ENCODE peak calls at places on chromosome 4, in ten cellular contexts. One of them, this sample, is unnamed.

GRCh38 chr4:161404346-161405110 is 759.3 kb downstream of the FSTL5 start:
- DNase-seq in HL-60: no peak
- DNase-seq in fibroblast of pulmonary artery: no peak
- DNase-seq in lower lobe of right lung: no peak
- DNase-seq in D721Med: no peak
- DNase-seq in thoracic aorta: no peak
- DNase-seq in progenitor cell of endocrine pancreas: no peak
- DNase-seq in OCI-LY7: no peak
- DNase-seq in CD8-positive, alpha-beta T cell: no peak
- DNase-seq in body of pancreas: no peak
- DNase-seq in this sample: no peak

GRCh38 chr4:92264163-92264562 is 39.6 kb upstream of the GRID2 start:
- DNase-seq in progenitor cell of endocrine pancreas: no peak
- DNase-seq in body of pancreas: no peak
- DNase-seq in HL-60: no peak
- DNase-seq in fibroblast of pulmonary artery: no peak
- DNase-seq in CD8-positive, alpha-beta T cell: no peak
- DNase-seq in lower lobe of right lung: no peak
- DNase-seq in D721Med: no peak
- DNase-seq in OCI-LY7: no peak
- DNase-seq in thoracic aorta: no peak
- DNase-seq in this sample: no peak

GRCh38 chr4:946517-947471 is 14.5 kb downstream of the TMEM175 start:
- DNase-seq in progenitor cell of endocrine pancreas: no peak
- DNase-seq in lower lobe of right lung: no peak
- DNase-seq in HL-60: no peak
- DNase-seq in fibroblast of pulmonary artery: no peak
- DNase-seq in D721Med: no peak
- DNase-seq in thoracic aorta: no peak
- DNase-seq in CD8-positive, alpha-beta T cell: no peak
- DNase-seq in body of pancreas: no peak
- DNase-seq in OCI-LY7: no peak
- DNase-seq in this sample: no peak

GRCh38 chr4:1175635-1176229 is 3.3 kb upstream of the SPON2 start:
- DNase-seq in OCI-LY7: no peak
- DNase-seq in CD8-positive, alpha-beta T cell: no peak
- DNase-seq in progenitor cell of endocrine pancreas: no peak
- DNase-seq in body of pancreas: no peak
- DNase-seq in lower lobe of right lung: no peak
- DNase-seq in HL-60: no peak
- DNase-seq in fibroblast of pulmonary artery: no peak
- DNase-seq in D721Med: no peak
- DNase-seq in thoracic aorta: no peak
- DNase-seq in this sample: no peak

GRCh38 chr4:71206763-71207162 is 132.1 kb upstream of the SLC4A4 start:
- DNase-seq in progenitor cell of endocrine pancreas: no peak
- DNase-seq in HL-60: no peak
- DNase-seq in body of pancreas: no peak
- DNase-seq in OCI-LY7: no peak
- DNase-seq in lower lobe of right lung: no peak
- DNase-seq in CD8-positive, alpha-beta T cell: no peak
- DNase-seq in thoracic aorta: no peak
- DNase-seq in D721Med: no peak
- DNase-seq in fibroblast of pulmonary artery: no peak
- DNase-seq in this sample: no peak

GRCh38 chr4:170091069-170091696 is 1.4 kb upstream of the AADAT start:
- DNase-seq in CD8-positive, alpha-beta T cell: no peak
- DNase-seq in thoracic aorta: no peak
- DNase-seq in progenitor cell of endocrine pancreas: no peak
- DNase-seq in fibroblast of pulmonary artery: no peak
- DNase-seq in lower lobe of right lung: peak; percentile 49
- DNase-seq in OCI-LY7: no peak
- DNase-seq in body of pancreas: no peak
- DNase-seq in D721Med: no peak
- DNase-seq in HL-60: no peak
- DNase-seq in this sample: no peak

GRCh38 chr4:83234902-83235644 is 49.5 kb downstream of the COQ2 start:
- DNase-seq in thoracic aorta: no peak
- DNase-seq in HL-60: no peak
- DNase-seq in body of pancreas: no peak
- DNase-seq in progenitor cell of endocrine pancreas: no peak
- DNase-seq in fibroblast of pulmonary artery: no peak
- DNase-seq in D721Med: no peak
- DNase-seq in OCI-LY7: peak; percentile 34
- DNase-seq in lower lobe of right lung: no peak
- DNase-seq in CD8-positive, alpha-beta T cell: no peak
- DNase-seq in this sample: no peak

GRCh38 chr4:177001271-177002175 is 208.8 kb upstream of the VEGFC start:
- DNase-seq in progenitor cell of endocrine pancreas: no peak
- DNase-seq in body of pancreas: no peak
- DNase-seq in HL-60: no peak
- DNase-seq in D721Med: no peak
- DNase-seq in thoracic aorta: no peak
- DNase-seq in lower lobe of right lung: no peak
- DNase-seq in CD8-positive, alpha-beta T cell: no peak
- DNase-seq in fibroblast of pulmonary artery: peak; percentile 45
- DNase-seq in OCI-LY7: no peak
- DNase-seq in this sample: no peak

GRCh38 chr4:154551872-154552686 is 1.9 kb upstream of the PLRG1 start:
- DNase-seq in D721Med: no peak
- DNase-seq in lower lobe of right lung: peak; percentile 74
- DNase-seq in progenitor cell of endocrine pancreas: peak; percentile 52
- DNase-seq in HL-60: peak; percentile 50
- DNase-seq in thoracic aorta: peak; percentile 6
- DNase-seq in fibroblast of pulmonary artery: peak; percentile 88
- DNase-seq in CD8-positive, alpha-beta T cell: peak; percentile 70
- DNase-seq in body of pancreas: peak; percentile 82
- DNase-seq in OCI-LY7: peak; percentile 74
- DNase-seq in this sample: peak; percentile 29

GRCh38 chr4:154545689-154546088 is 4.5 kb downstream of the PLRG1 start:
- DNase-seq in CD8-positive, alpha-beta T cell: no peak
- DNase-seq in fibroblast of pulmonary artery: no peak
- DNase-seq in progenitor cell of endocrine pancreas: no peak
- DNase-seq in D721Med: no peak
- DNase-seq in body of pancreas: no peak
- DNase-seq in thoracic aorta: no peak
- DNase-seq in lower lobe of right lung: no peak
- DNase-seq in OCI-LY7: no peak
- DNase-seq in HL-60: no peak
- DNase-seq in this sample: no peak

DNA sequence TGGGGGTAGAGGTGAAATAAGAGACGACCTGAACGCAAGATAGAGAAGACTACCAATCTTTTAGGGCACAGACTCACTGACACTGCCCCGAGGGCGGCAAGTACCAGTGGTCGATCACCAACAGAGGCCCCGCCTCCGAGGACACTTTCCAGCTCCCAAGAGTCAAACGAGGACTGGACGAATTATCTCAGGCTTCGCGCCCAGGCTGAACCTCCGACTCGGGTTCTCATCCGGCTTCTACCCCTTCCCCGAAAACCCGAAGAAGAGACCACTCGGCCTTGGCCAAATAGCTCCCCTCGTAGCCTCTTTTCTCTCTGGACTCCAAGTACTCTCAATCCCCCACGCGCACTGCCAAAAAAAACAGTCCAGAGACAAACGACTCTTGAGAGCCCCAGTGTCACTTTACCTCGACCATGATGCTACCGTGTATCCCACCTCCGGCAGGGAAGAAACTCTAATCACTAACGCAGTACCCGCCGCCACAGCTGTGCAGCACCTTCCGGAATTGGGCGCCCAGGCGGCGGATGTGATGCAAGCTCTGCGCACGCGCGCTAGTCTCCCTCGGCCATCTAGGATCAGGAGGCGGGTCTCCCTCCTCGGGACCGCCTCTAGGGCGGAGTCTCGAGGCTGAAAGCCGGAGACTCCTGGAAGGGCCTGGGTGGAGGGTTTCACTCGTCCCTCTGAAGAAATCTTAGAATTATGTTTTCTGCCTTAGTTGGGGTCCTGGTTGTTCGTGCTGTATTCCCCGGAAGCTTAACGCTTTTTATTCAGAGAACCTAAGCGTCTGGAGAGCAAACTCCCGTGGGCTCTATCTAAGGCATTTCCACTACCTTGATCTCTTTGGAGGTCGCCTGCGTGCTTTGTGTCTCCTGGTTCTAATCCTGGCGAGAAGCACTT is at the start of gene PLRG1:
- DNase-seq in thoracic aorta: peak; percentile 89
- DNase-seq in fibroblast of pulmonary artery: peak; percentile 95
- DNase-seq in HL-60: peak; percentile 77
- DNase-seq in OCI-LY7: peak; percentile 97
- DNase-seq in CD8-positive, alpha-beta T cell: peak; percentile 97
- DNase-seq in body of pancreas: peak; percentile 98
- DNase-seq in D721Med: peak; percentile 54
- DNase-seq in lower lobe of right lung: peak; percentile 98
- DNase-seq in progenitor cell of endocrine pancreas: peak; percentile 95
- DNase-seq in this sample: peak; percentile 92
- TF ChIP-seq CTCF in thoracic aorta: peak; percentile 50
- TF ChIP-seq CTCF in fibroblast of pulmonary artery: no peak
- TF ChIP-seq CTCF in HL-60: no peak
- TF ChIP-seq CTCF in OCI-LY7: no peak
- TF ChIP-seq CTCF in CD8-positive, alpha-beta T cell: no peak
- TF ChIP-seq CTCF in body of pancreas: peak; percentile 53
- TF ChIP-seq CTCF in D721Med: no peak
- TF ChIP-seq CTCF in lower lobe of right lung: no peak
- TF ChIP-seq CTCF in progenitor cell of endocrine pancreas: no peak
- TF ChIP-seq CTCF in this sample: no peak

GRCh38 chr4:156169011-156169410 is 215.3 kb upstream of the CTSO start:
- DNase-seq in OCI-LY7: peak; percentile 1
- DNase-seq in thoracic aorta: no peak
- DNase-seq in progenitor cell of endocrine pancreas: no peak
- DNase-seq in body of pancreas: no peak
- DNase-seq in D721Med: no peak
- DNase-seq in fibroblast of pulmonary artery: peak; percentile 89
- DNase-seq in lower lobe of right lung: no peak
- DNase-seq in CD8-positive, alpha-beta T cell: no peak
- DNase-seq in HL-60: no peak
- DNase-seq in this sample: peak; percentile 47
- TF ChIP-seq CTCF in OCI-LY7: peak; percentile 50
- TF ChIP-seq CTCF in thoracic aorta: peak; percentile 34
- TF ChIP-seq CTCF in progenitor cell of endocrine pancreas: peak; percentile 73
- TF ChIP-seq CTCF in body of pancreas: no peak
- TF ChIP-seq CTCF in D721Med: peak; percentile 75
- TF ChIP-seq CTCF in fibroblast of pulmonary artery: peak; percentile 83
- TF ChIP-seq CTCF in lower lobe of right lung: peak; percentile 33
- TF ChIP-seq CTCF in CD8-positive, alpha-beta T cell: no peak
- TF ChIP-seq CTCF in HL-60: no peak
- TF ChIP-seq CTCF in this sample: peak; percentile 52

GRCh38 chr4:149371021-149371420 is 444.6 kb downstream of the IQCM start:
- DNase-seq in OCI-LY7: peak; percentile 45
- DNase-seq in fibroblast of pulmonary artery: peak; percentile 83
- DNase-seq in D721Med: no peak
- DNase-seq in progenitor cell of endocrine pancreas: no peak
- DNase-seq in lower lobe of right lung: no peak
- DNase-seq in CD8-positive, alpha-beta T cell: no peak
- DNase-seq in HL-60: no peak
- DNase-seq in body of pancreas: no peak
- DNase-seq in thoracic aorta: no peak
- DNase-seq in this sample: no peak
- TF ChIP-seq CTCF in OCI-LY7: peak; percentile 74
- TF ChIP-seq CTCF in fibroblast of pulmonary artery: peak; percentile 55
- TF ChIP-seq CTCF in D721Med: peak; percentile 63
- TF ChIP-seq CTCF in progenitor cell of endocrine pancreas: peak; percentile 62
- TF ChIP-seq CTCF in lower lobe of right lung: peak; percentile 22
- TF ChIP-seq CTCF in CD8-positive, alpha-beta T cell: no peak
- TF ChIP-seq CTCF in HL-60: peak; percentile 19
- TF ChIP-seq CTCF in body of pancreas: peak; percentile 51
- TF ChIP-seq CTCF in thoracic aorta: peak; percentile 15
- TF ChIP-seq CTCF in this sample: peak; percentile 19

GRCh38 chr4:185470503-185471195 is 884 bp downstream of the CCDC110 start:
- DNase-seq in progenitor cell of endocrine pancreas: peak; percentile 34
- DNase-seq in lower lobe of right lung: peak; percentile 79
- DNase-seq in thoracic aorta: no peak
- DNase-seq in CD8-positive, alpha-beta T cell: peak; percentile 48
- DNase-seq in OCI-LY7: peak; percentile 64
- DNase-seq in D721Med: no peak
- DNase-seq in body of pancreas: peak; percentile 94
- DNase-seq in fibroblast of pulmonary artery: peak; percentile 34
- DNase-seq in HL-60: no peak
- DNase-seq in this sample: no peak

GRCh38 chr4:185473247-185473646 is 1.7 kb upstream of the CCDC110 start:
- DNase-seq in fibroblast of pulmonary artery: no peak
- DNase-seq in D721Med: no peak
- DNase-seq in body of pancreas: no peak
- DNase-seq in CD8-positive, alpha-beta T cell: no peak
- DNase-seq in thoracic aorta: no peak
- DNase-seq in HL-60: no peak
- DNase-seq in progenitor cell of endocrine pancreas: no peak
- DNase-seq in lower lobe of right lung: no peak
- DNase-seq in OCI-LY7: no peak
- DNase-seq in this sample: no peak

GRCh38 chr4:185469539-185470154 is 1.9 kb downstream of the CCDC110 start:
- DNase-seq in OCI-LY7: no peak
- DNase-seq in D721Med: no peak
- DNase-seq in thoracic aorta: no peak
- DNase-seq in lower lobe of right lung: no peak
- DNase-seq in body of pancreas: peak; percentile 21
- DNase-seq in progenitor cell of endocrine pancreas: no peak
- DNase-seq in HL-60: no peak
- DNase-seq in CD8-positive, alpha-beta T cell: no peak
- DNase-seq in fibroblast of pulmonary artery: no peak
- DNase-seq in this sample: no peak

GRCh38 chr4:185472063-185472542 is 570 bp upstream of the CCDC110 start:
- DNase-seq in lower lobe of right lung: no peak
- DNase-seq in fibroblast of pulmonary artery: no peak
- DNase-seq in thoracic aorta: no peak
- DNase-seq in progenitor cell of endocrine pancreas: no peak
- DNase-seq in HL-60: no peak
- DNase-seq in CD8-positive, alpha-beta T cell: no peak
- DNase-seq in OCI-LY7: peak; percentile 81
- DNase-seq in D721Med: no peak
- DNase-seq in body of pancreas: no peak
- DNase-seq in this sample: no peak

DNA sequence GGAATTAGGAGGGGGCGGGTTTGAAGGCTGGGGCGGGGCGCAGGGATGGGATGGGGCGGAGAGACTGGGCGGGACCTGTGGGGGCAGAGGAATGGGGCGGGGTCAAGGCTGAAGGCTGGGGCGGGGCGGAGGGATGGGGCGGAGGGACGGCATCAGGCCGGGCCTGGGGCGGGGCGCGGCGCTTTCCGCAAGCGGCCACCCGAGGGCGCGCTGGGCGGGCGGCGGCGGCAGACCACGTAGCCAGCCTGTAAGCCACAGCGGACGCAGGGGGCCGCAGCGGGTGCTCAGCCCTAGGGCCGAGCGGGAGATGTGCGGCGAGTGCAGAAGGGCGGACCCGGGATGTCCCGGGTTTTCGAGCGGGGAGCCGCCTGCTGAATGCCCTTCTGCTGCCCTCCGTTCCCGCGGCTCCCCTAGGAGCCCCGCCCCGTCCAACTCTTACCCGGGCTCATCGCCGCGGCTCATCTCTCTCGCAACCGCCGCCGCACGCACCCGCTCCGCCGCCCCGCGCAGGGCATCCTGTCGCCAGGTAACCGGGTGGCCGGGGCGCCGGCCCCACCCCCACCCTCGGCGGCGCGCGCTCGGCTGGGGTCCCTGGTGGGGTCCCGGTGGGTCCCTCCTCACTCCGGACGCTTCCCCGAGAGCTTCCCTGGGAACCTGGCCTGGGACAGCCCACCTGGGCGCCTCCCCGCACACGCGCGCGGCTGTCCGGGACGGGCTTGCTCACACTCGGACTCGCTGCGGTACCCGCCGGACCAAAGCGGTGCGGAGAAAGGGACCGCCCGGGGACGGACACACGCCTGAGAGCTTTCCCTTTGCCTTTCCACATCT is at the start of gene CCDC110:
- DNase-seq in CD8-positive, alpha-beta T cell: peak; percentile 88
- DNase-seq in thoracic aorta: peak; percentile 77
- DNase-seq in OCI-LY7: peak; percentile 94
- DNase-seq in HL-60: peak; percentile 33
- DNase-seq in body of pancreas: peak; percentile 98
- DNase-seq in lower lobe of right lung: peak; percentile 91
- DNase-seq in D721Med: peak; percentile 74
- DNase-seq in fibroblast of pulmonary artery: peak; percentile 98
- DNase-seq in progenitor cell of endocrine pancreas: peak; percentile 85
- DNase-seq in this sample: peak; percentile 94
- TF ChIP-seq CTCF in CD8-positive, alpha-beta T cell: peak; percentile 64
- TF ChIP-seq CTCF in thoracic aorta: peak; percentile 80
- TF ChIP-seq CTCF in OCI-LY7: peak; percentile 65
- TF ChIP-seq CTCF in HL-60: no peak
- TF ChIP-seq CTCF in body of pancreas: peak; percentile 87
- TF ChIP-seq CTCF in lower lobe of right lung: peak; percentile 71
- TF ChIP-seq CTCF in D721Med: peak; percentile 57
- TF ChIP-seq CTCF in fibroblast of pulmonary artery: peak; percentile 12
- TF ChIP-seq CTCF in progenitor cell of endocrine pancreas: peak; percentile 79
- TF ChIP-seq CTCF in this sample: peak; percentile 68

This sample was measured in mesothelial cell of epicardium.